ENCODE peak calls at places on chromosomes 5 and 9, in eight cellular contexts. K is HEK293T; M is NCI-H1105 treated with DMSO at 0.1 percent for 48 hours; H is aorta; Y is BJ; B is effector memory CD8-positive, alpha-beta T cell; E is activated CD8-positive, alpha-beta memory T cell treated with anti-CD3 and anti-CD28 coated beads, Interleukin-2, amount 50 U/mL, for 48 hours; L is effector memory CD4-positive, alpha-beta T cell. S is an unnamed sample.

GRCh38 chr9:101465330-101465915 is 29.8 kb upstream of the ALDOB start:
- DNase-seq in K (peak), H (no peak), L (no peak), M (no peak), E (no peak), Y (peak), B (no peak), S (no peak)

GRCh38 chr5:10442581-10442980 is 902 bp downstream of the ROPN1L start:
- DNase-seq in B (no peak), L (no peak), Y (no peak), K (no peak), M (no peak), H (no peak), E (no peak), S (no peak)

GRCh38 chr5:111742595-111742994 is 14.4 kb downstream of the NREP start:
- DNase-seq in K (peak), M (peak), B (no peak), E (no peak), Y (peak), H (no peak), L (no peak), S (no peak)

GRCh38 chr9:4079906-4080305 is 220.0 kb downstream of the GLIS3 start:
- DNase-seq in H (no peak), K (no peak), B (no peak), L (no peak), M (no peak), Y (no peak), E (no peak), S (no peak)

GRCh38 chr9:91059713-91060112 is 258.1 kb downstream of the SYK start:
- DNase-seq in B (no peak), K (no peak), Y (no peak), L (no peak), E (no peak), H (no peak), M (no peak), S (no peak)

GRCh38 chr9:34443976-34444375 is 14.4 kb downstream of the FAM219A start:
- DNase-seq in H (no peak), M (no peak), L (no peak), Y (no peak), K (no peak), B (no peak), E (no peak), S (no peak)

GRCh38 chr5:158198636-158199035 is 339.7 kb upstream of the CLINT1 start:
- DNase-seq in H (no peak), M (no peak), E (no peak), K (no peak), L (no peak), Y (no peak), B (no peak), S (no peak)

GRCh38 chr5:126777257-126777973 is 479 bp downstream of the LMNB1 start:
- DNase-seq in M (peak), Y (no peak), H (peak), B (peak), E (peak), K (peak), L (peak), S (no peak)

GRCh38 chr5:66186108-66186507 is 42.0 kb downstream of the SREK1 start:
- DNase-seq in H (no peak), K (no peak), L (no peak), B (no peak), M (no peak), Y (no peak), E (no peak), S (no peak)

GRCh38 chr5:63959177-63959982 is 2.9 kb downstream of the HTR1A start:
- DNase-seq in B (no peak), K (no peak), H (peak), Y (no peak), L (no peak), M (no peak), E (no peak), S (no peak)

GRCh38 chr9:127503947-127504886 is 52.9 kb downstream of the LRSAM1 start:
- DNase-seq in M (peak), K (peak), Y (no peak), L (peak), H (peak), E (peak), B (peak), S (peak)

GRCh38 chr5:145825751-145826180 is 9.4 kb downstream of the PRELID2 start:
- DNase-seq in L (no peak), Y (no peak), B (no peak), H (no peak), M (peak), K (peak), E (no peak), S (no peak)

GRCh38 chr5:60668715-60669304 is 31.2 kb downstream of the DEPDC1B start:
- DNase-seq in E (no peak), Y (no peak), B (no peak), K (no peak), L (no peak), M (peak), H (no peak), S (no peak)

GRCh38 chr5:104909803-104910202 is 1347.2 kb upstream of the NUDT12 start:
- DNase-seq in B (no peak), M (no peak), Y (no peak), K (no peak), H (no peak), L (no peak), E (no peak), S (no peak)

GRCh38 chr5:59597690-59598546 is 295.6 kb downstream of the PDE4D start:
- DNase-seq in B (no peak), E (no peak), L (no peak), K (no peak), M (no peak), H (no peak), Y (no peak), S (no peak)

GRCh38 chr5:73748510-73749410 is 122.8 kb downstream of the ARHGEF28 start:
- DNase-seq in E (no peak), M (no peak), Y (peak), K (no peak), B (no peak), L (no peak), H (peak), S (no peak)

GRCh38 chr5:132315529-132316067 is 21.4 kb downstream of the SLC22A4 start:
- DNase-seq in Y (no peak), K (no peak), H (no peak), E (no peak), L (no peak), B (no peak), M (no peak), S (no peak)

GRCh38 chr9:102569436-102569835 is 425.7 kb upstream of the CYLC2 start:
- DNase-seq in H (no peak), M (no peak), B (no peak), Y (no peak), K (no peak), L (no peak), E (no peak), S (no peak)

GRCh38 chr9:133334161-133334560 is 1.8 kb downstream of the SURF6 start:
- DNase-seq in M (no peak), B (no peak), E (peak), Y (no peak), L (no peak), K (no peak), H (peak), S (no peak)